ENCODE peak calls at places on chromosome 18, in five cellular contexts. One of them, this sample, is unnamed.

GRCh38 chr18:79203017-79203605 is 133.9 kb downstream of the ATP9B start:
- DNase-seq in HepG2: no peak
- DNase-seq in suprapubic skin: no peak
- DNase-seq in SK-N-SH: no peak
- DNase-seq in H1: no peak
- DNase-seq in this sample: no peak

GRCh38 chr18:27887287-27887686 is 289.6 kb downstream of the CDH2 start:
- DNase-seq in HepG2: no peak
- DNase-seq in suprapubic skin: no peak
- DNase-seq in SK-N-SH: no peak
- DNase-seq in H1: no peak
- DNase-seq in this sample: no peak

GRCh38 chr18:48902856-48903601 is 47.7 kb downstream of the SMAD7 start:
- DNase-seq in HepG2: peak
- DNase-seq in suprapubic skin: peak
- DNase-seq in SK-N-SH: no peak
- DNase-seq in H1: no peak
- DNase-seq in this sample: no peak

GRCh38 chr18:39701839-39702238 is 2136.2 kb upstream of the CELF4 start:
- DNase-seq in HepG2: peak
- DNase-seq in suprapubic skin: no peak
- DNase-seq in SK-N-SH: no peak
- DNase-seq in H1: no peak
- DNase-seq in this sample: no peak

GRCh38 chr18:76491436-76491800 is 3.6 kb downstream of the ZNF516 start:
- DNase-seq in HepG2: peak
- DNase-seq in suprapubic skin: peak
- DNase-seq in SK-N-SH: peak
- DNase-seq in H1: no peak
- DNase-seq in this sample: peak

GRCh38 chr18:59777636-59778035 is 80.4 kb upstream of the CCBE1 start:
- DNase-seq in HepG2: no peak
- DNase-seq in suprapubic skin: no peak
- DNase-seq in SK-N-SH: no peak
- DNase-seq in H1: no peak
- DNase-seq in this sample: no peak

GRCh38 chr18:58363767-58364540 is 264.9 kb downstream of the ALPK2 start:
- DNase-seq in HepG2: no peak
- DNase-seq in suprapubic skin: no peak
- DNase-seq in SK-N-SH: no peak
- DNase-seq in H1: no peak
- DNase-seq in this sample: no peak

GRCh38 chr18:42614619-42615293 is 500.7 kb downstream of the RIT2 start:
- DNase-seq in HepG2: no peak
- DNase-seq in suprapubic skin: no peak
- DNase-seq in SK-N-SH: peak
- DNase-seq in H1: no peak
- DNase-seq in this sample: no peak

GRCh38 chr18:58231930-58232329 is 187.9 kb downstream of the NEDD4L start:
- DNase-seq in HepG2: peak
- DNase-seq in suprapubic skin: no peak
- DNase-seq in SK-N-SH: no peak
- DNase-seq in H1: no peak
- DNase-seq in this sample: peak

GRCh38 chr18:48222118-48222517 is 187.1 kb downstream of the ZBTB7C start:
- DNase-seq in HepG2: peak
- DNase-seq in suprapubic skin: no peak
- DNase-seq in SK-N-SH: peak
- DNase-seq in H1: no peak
- DNase-seq in this sample: peak

GRCh38 chr18:415627-416612 is 84.6 kb downstream of the COLEC12 start:
- DNase-seq in HepG2: no peak
- DNase-seq in suprapubic skin: no peak
- DNase-seq in SK-N-SH: no peak
- DNase-seq in H1: no peak
- DNase-seq in this sample: no peak

GRCh38 chr18:57574866-57575265 is 11.6 kb downstream of the FECH start:
- DNase-seq in HepG2: no peak
- DNase-seq in suprapubic skin: no peak
- DNase-seq in SK-N-SH: no peak
- DNase-seq in H1: no peak
- DNase-seq in this sample: no peak

GRCh38 chr18:47800192-47800591 is 130.3 kb downstream of the SMAD2 start:
- DNase-seq in HepG2: no peak
- DNase-seq in suprapubic skin: no peak
- DNase-seq in SK-N-SH: peak
- DNase-seq in H1: no peak
- DNase-seq in this sample: no peak

GRCh38 chr18:51196811-51197660 is 445 bp downstream of the MEX3C start:
- DNase-seq in HepG2: no peak
- DNase-seq in suprapubic skin: peak
- DNase-seq in SK-N-SH: peak
- DNase-seq in H1: no peak
- DNase-seq in this sample: peak

GRCh38 chr18:48292787-48293409 is 116.3 kb downstream of the ZBTB7C start:
- DNase-seq in HepG2: no peak
- DNase-seq in suprapubic skin: no peak
- DNase-seq in SK-N-SH: no peak
- DNase-seq in H1: no peak
- DNase-seq in this sample: no peak

GRCh38 chr18:52903858-52904257 is 563.9 kb downstream of the DCC start:
- DNase-seq in HepG2: peak
- DNase-seq in suprapubic skin: no peak
- DNase-seq in SK-N-SH: peak
- DNase-seq in H1: no peak
- DNase-seq in this sample: peak

GRCh38 chr18:64132871-64133270 is 16.0 kb downstream of the LINC00305 start:
- DNase-seq in HepG2: no peak
- DNase-seq in suprapubic skin: no peak
- DNase-seq in SK-N-SH: no peak
- DNase-seq in H1: no peak
- DNase-seq in this sample: no peak

GRCh38 chr18:26865557-26865956 is at the start of gene AQP4:
- DNase-seq in HepG2: no peak
- DNase-seq in suprapubic skin: no peak
- DNase-seq in SK-N-SH: no peak
- DNase-seq in H1: no peak
- DNase-seq in this sample: peak

GRCh38 chr18:48027401-48027931 is 97.0 kb upstream of the SMAD2 start:
- DNase-seq in HepG2: no peak
- DNase-seq in suprapubic skin: no peak
- DNase-seq in SK-N-SH: no peak
- DNase-seq in H1: no peak
- DNase-seq in this sample: no peak

GRCh38 chr18:853471-853870 is 41.4 kb upstream of the YES1 start:
- DNase-seq in HepG2: no peak
- DNase-seq in suprapubic skin: no peak
- DNase-seq in SK-N-SH: no peak
- DNase-seq in H1: no peak
- DNase-seq in this sample: no peak

GRCh38 chr18:5543854-5544389 is at the start of gene EPB41L3:
- DNase-seq in HepG2: no peak
- DNase-seq in suprapubic skin: peak
- DNase-seq in SK-N-SH: peak
- DNase-seq in H1: no peak
- DNase-seq in this sample: no peak

GRCh38 chr18:11923454-11923853 is 15.3 kb upstream of the MPPE1 start:
- DNase-seq in HepG2: no peak
- DNase-seq in suprapubic skin: no peak
- DNase-seq in SK-N-SH: no peak
- DNase-seq in H1: no peak
- DNase-seq in this sample: no peak

GRCh38 chr18:27794527-27794926 is 382.4 kb downstream of the CDH2 start:
- DNase-seq in HepG2: no peak
- DNase-seq in suprapubic skin: no peak
- DNase-seq in SK-N-SH: no peak
- DNase-seq in H1: no peak
- DNase-seq in this sample: no peak

GRCh38 chr18:45019469-45019868 is 338.8 kb downstream of the SETBP1 start:
- DNase-seq in HepG2: no peak
- DNase-seq in suprapubic skin: no peak
- DNase-seq in SK-N-SH: no peak
- DNase-seq in H1: no peak
- DNase-seq in this sample: no peak

GRCh38 chr18:63439334-63439733 is 17.1 kb upstream of the VPS4B start:
- DNase-seq in HepG2: peak
- DNase-seq in suprapubic skin: peak
- DNase-seq in SK-N-SH: peak
- DNase-seq in H1: peak
- DNase-seq in this sample: peak

GRCh38 chr18:58228762-58229161 is 184.7 kb downstream of the NEDD4L start:
- DNase-seq in HepG2: no peak
- DNase-seq in suprapubic skin: no peak
- DNase-seq in SK-N-SH: no peak
- DNase-seq in H1: no peak
- DNase-seq in this sample: peak

GRCh38 chr18:21853972-21854563 is 113.5 kb downstream of the MIB1 start:
- DNase-seq in HepG2: peak
- DNase-seq in suprapubic skin: no peak
- DNase-seq in SK-N-SH: no peak
- DNase-seq in H1: no peak
- DNase-seq in this sample: no peak

GRCh38 chr18:42544901-42545300 is 570.6 kb downstream of the RIT2 start:
- DNase-seq in HepG2: no peak
- DNase-seq in suprapubic skin: no peak
- DNase-seq in SK-N-SH: no peak
- DNase-seq in H1: no peak
- DNase-seq in this sample: no peak

GRCh38 chr18:48949606-48950535 is 894 bp downstream of the SMAD7 start:
- DNase-seq in HepG2: no peak
- DNase-seq in suprapubic skin: no peak
- DNase-seq in SK-N-SH: peak
- DNase-seq in H1: no peak
- DNase-seq in this sample: peak

GRCh38 chr18:60147326-60147725 is 225.2 kb downstream of the MC4R start:
- DNase-seq in HepG2: no peak
- DNase-seq in suprapubic skin: no peak
- DNase-seq in SK-N-SH: no peak
- DNase-seq in H1: no peak
- DNase-seq in this sample: no peak

GRCh38 chr18:79760881-79761280 is 36.9 kb upstream of the KCNG2 start:
- DNase-seq in HepG2: no peak
- DNase-seq in suprapubic skin: no peak
- DNase-seq in SK-N-SH: no peak
- DNase-seq in H1: no peak
- DNase-seq in this sample: no peak

GRCh38 chr18:58303363-58303762 is 259.3 kb downstream of the NEDD4L start:
- DNase-seq in HepG2: no peak
- DNase-seq in suprapubic skin: no peak
- DNase-seq in SK-N-SH: no peak
- DNase-seq in H1: no peak
- DNase-seq in this sample: no peak

GRCh38 chr18:11849845-11850747 is 1.1 kb upstream of the CHMP1B start:
- DNase-seq in HepG2: peak
- DNase-seq in suprapubic skin: peak
- DNase-seq in SK-N-SH: peak
- DNase-seq in H1: no peak
- DNase-seq in this sample: peak

GRCh38 chr18:10094154-10094553 is 180.3 kb downstream of the VAPA start:
- DNase-seq in HepG2: no peak
- DNase-seq in suprapubic skin: no peak
- DNase-seq in SK-N-SH: no peak
- DNase-seq in H1: no peak
- DNase-seq in this sample: no peak

GRCh38 chr18:13070460-13070859 is 79.3 kb downstream of the CEP192 start:
- DNase-seq in HepG2: peak
- DNase-seq in suprapubic skin: no peak
- DNase-seq in SK-N-SH: no peak
- DNase-seq in H1: no peak
- DNase-seq in this sample: no peak

GRCh38 chr18:32469190-32469611 is 1.5 kb downstream of the GAREM1 start:
- DNase-seq in HepG2: peak
- DNase-seq in suprapubic skin: no peak
- DNase-seq in SK-N-SH: peak
- DNase-seq in H1: no peak
- DNase-seq in this sample: peak

GRCh38 chr18:32470136-32470712 is 458 bp downstream of the GAREM1 start:
- DNase-seq in HepG2: no peak
- DNase-seq in suprapubic skin: peak
- DNase-seq in SK-N-SH: no peak
- DNase-seq in H1: no peak
- DNase-seq in this sample: peak

GRCh38 chr18:32469691-32470131 is 971 bp downstream of the GAREM1 start:
- DNase-seq in HepG2: no peak
- DNase-seq in suprapubic skin: no peak
- DNase-seq in SK-N-SH: no peak
- DNase-seq in H1: no peak
- DNase-seq in this sample: no peak

GRCh38 chr18:32472841-32473240 is 2.2 kb upstream of the GAREM1 start:
- DNase-seq in HepG2: no peak
- DNase-seq in suprapubic skin: no peak
- DNase-seq in SK-N-SH: no peak
- DNase-seq in H1: no peak
- DNase-seq in this sample: no peak

GRCh38 chr18:32470713-32471633 is at the start of gene GAREM1:
- DNase-seq in HepG2: peak
- DNase-seq in suprapubic skin: peak
- DNase-seq in SK-N-SH: peak
- DNase-seq in H1: peak
- DNase-seq in this sample: peak
- TF ChIP-seq POLR2AphosphoS5 in HepG2: peak
- TF ChIP-seq POLR2AphosphoS5 in suprapubic skin: no peak
- TF ChIP-seq POLR2AphosphoS5 in SK-N-SH: peak
- TF ChIP-seq POLR2AphosphoS5 in H1: peak
- TF ChIP-seq POLR2AphosphoS5 in this sample: peak

GRCh38 chr18:35174093-35174731 is 66.6 kb upstream of the ZNF397 start:
- DNase-seq in HepG2: no peak
- DNase-seq in suprapubic skin: no peak
- DNase-seq in SK-N-SH: no peak
- DNase-seq in H1: no peak
- DNase-seq in this sample: no peak
- TF ChIP-seq EP300 in HepG2: no peak
- TF ChIP-seq EP300 in suprapubic skin: no peak
- TF ChIP-seq EP300 in SK-N-SH: no peak
- TF ChIP-seq EP300 in H1: no peak
- TF ChIP-seq EP300 in this sample: no peak

GRCh38 chr18:36329684-36330434 is 32.3 kb downstream of the FHOD3 start:
- DNase-seq in HepG2: no peak
- DNase-seq in suprapubic skin: no peak
- DNase-seq in SK-N-SH: no peak
- DNase-seq in H1: peak
- DNase-seq in this sample: no peak
- TF ChIP-seq POLR2AphosphoS5 in HepG2: no peak
- TF ChIP-seq POLR2AphosphoS5 in suprapubic skin: no peak
- TF ChIP-seq POLR2AphosphoS5 in SK-N-SH: no peak
- TF ChIP-seq POLR2AphosphoS5 in H1: no peak
- TF ChIP-seq POLR2AphosphoS5 in this sample: no peak

DNA sequence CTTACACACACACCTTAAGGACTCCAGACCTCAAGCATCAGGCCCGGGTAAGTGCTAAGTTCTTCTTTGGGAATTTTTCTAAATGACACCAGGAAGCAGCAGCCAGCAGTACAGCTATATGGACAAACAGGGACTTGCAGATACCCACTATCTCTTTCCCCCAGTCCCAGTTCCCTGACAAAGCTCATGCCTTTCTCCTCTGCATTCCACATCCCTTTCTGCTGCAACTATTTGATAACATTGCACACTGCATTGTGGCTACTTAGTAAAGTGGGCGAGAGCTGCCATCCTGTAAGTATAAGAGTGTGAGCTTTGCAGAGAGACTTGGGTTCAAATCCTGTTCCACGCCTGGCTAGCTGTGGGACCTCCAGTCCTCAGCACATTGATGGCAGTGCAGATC is 14.0 kb upstream of the CD226 start:
- DNase-seq in HepG2: no peak
- DNase-seq in suprapubic skin: no peak
- DNase-seq in SK-N-SH: no peak
- DNase-seq in H1: no peak
- DNase-seq in this sample: no peak
- TF ChIP-seq EP300 in HepG2: no peak
- TF ChIP-seq EP300 in suprapubic skin: no peak
- TF ChIP-seq EP300 in SK-N-SH: no peak
- TF ChIP-seq EP300 in H1: no peak
- TF ChIP-seq EP300 in this sample: no peak